ENCODE peak calls at places on chromosomes 4 and X, in seven cellular contexts. R, E, T, Y, J, S and O are unnamed samples.

GRCh38 chr4:163263601-163264000 is 68.8 kb downstream of the NPY1R start:
- DNase-seq in R (no peak), E (no peak), T (no peak), Y (no peak), J (no peak), S (no peak), O (no peak)

GRCh38 chrX:136250191-136251041 is 784 bp downstream of the MAP7D3 start:
- DNase-seq in R (no peak), E (no peak), T (peak; percentile 18), Y (no peak), J (no peak), S (peak; percentile 56), O (peak; percentile 20)

GRCh38 chr4:147863111-147863747 is 131.3 kb downstream of the ARHGAP10 start:
- DNase-seq in R (no peak), E (no peak), T (no peak), Y (no peak), J (no peak), S (no peak), O (no peak)

GRCh38 chr4:101277661-101278060 is 69.7 kb downstream of the PPP3CA start:
- DNase-seq in R (no peak), E (no peak), T (no peak), Y (no peak), J (no peak), S (peak; percentile 57), O (no peak)

GRCh38 chr4:3807861-3808521 is 41.8 kb downstream of the ADRA2C start:
- DNase-seq in R (no peak), E (no peak), T (no peak), Y (peak; percentile 7), J (no peak), S (peak; percentile 6), O (no peak)

GRCh38 chr4:89298788-89299152 is 8.8 kb downstream of the GPRIN3 start:
- DNase-seq in R (no peak), E (no peak), T (peak; percentile 41), Y (no peak), J (no peak), S (peak; percentile 79), O (no peak)

GRCh38 chr4:3218824-3219760 is 29.9 kb upstream of the MSANTD1 start:
- DNase-seq in R (peak; percentile 34), E (no peak), T (no peak), Y (peak; percentile 45), J (no peak), S (no peak), O (no peak)

GRCh38 chrX:68995386-68995779 is 166.6 kb downstream of the EFNB1 start:
- DNase-seq in R (no peak), E (no peak), T (no peak), Y (no peak), J (no peak), S (no peak), O (no peak)

GRCh38 chrX:626745-627509 is 3.7 kb upstream of the SHOX start:
- DNase-seq in R (no peak), E (no peak), T (no peak), Y (no peak), J (no peak), S (no peak), O (no peak)

DNA sequence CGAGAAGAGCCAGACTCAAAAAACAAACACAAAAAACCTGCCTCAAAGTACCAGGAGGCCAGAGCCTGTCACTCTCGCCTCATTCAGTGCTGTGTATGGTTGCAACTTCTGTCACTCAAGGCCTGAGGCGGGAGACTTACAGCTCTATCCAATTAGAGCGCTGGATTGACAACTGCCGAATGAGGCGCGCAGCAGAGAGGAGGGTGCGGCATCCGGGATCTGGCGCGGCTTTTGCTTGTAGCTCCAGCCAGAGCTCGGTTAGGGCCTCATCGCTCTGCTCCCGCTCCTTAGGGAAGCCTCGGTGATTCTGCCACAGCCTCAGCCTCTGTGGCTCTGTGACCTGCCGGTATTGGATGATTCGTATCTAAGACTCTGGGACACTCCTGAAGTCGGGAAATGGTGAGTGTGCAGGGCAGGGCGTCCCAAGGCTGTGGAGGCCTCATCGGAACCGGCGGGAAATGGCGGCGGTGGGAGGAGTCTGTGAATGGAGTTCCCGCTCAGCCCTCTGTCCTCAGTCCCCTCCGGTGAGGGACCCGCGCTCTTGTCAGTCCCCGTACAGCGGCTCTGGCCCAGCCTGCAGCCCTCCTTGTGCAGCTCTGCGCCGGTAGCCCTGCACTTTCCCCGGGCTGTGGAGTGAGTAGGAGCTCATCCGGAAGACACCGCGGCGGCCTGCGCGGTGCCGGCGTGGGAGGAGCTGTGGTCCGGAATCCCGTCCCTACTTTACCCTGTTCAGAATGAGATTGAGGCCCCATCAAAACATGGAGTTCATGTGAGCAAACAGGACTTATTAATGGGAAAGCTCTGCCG is at the start of gene ZNF718:
- DNase-seq in R (peak; percentile 90), E (peak; percentile 96), T (peak; percentile 98), Y (peak; percentile 96), J (peak; percentile 98), S (peak; percentile 98), O (peak; percentile 90)
- H3K9me3 ChIP-seq in R (peaks cover 20% of the 10 kb centered on the region), E (no peaks in the 10 kb centered on the region), T (no peaks in the 10 kb centered on the region), Y (no peaks in the 10 kb centered on the region), J (no peaks in the 10 kb centered on the region), S (peaks cover 26% of the 10 kb centered on the region), O (peaks cover 4% of the 10 kb centered on the region)

GRCh38 chr4:112277705-112278448 is 7.8 kb downstream of the TIFA start:
- DNase-seq in R (no peak), E (no peak), T (no peak), Y (no peak), J (no peak), S (no peak), O (no peak)

GRCh38 chr4:112277220-112277619 is 8.5 kb downstream of the TIFA start:
- DNase-seq in R (no peak), E (no peak), T (no peak), Y (no peak), J (no peak), S (no peak), O (no peak)

GRCh38 chr4:112280657-112281056 is 5.0 kb downstream of the TIFA start:
- DNase-seq in R (no peak), E (no peak), T (no peak), Y (no peak), J (no peak), S (peak; percentile 10), O (no peak)

GRCh38 chr4:112279882-112280315 is 5.8 kb downstream of the TIFA start:
- DNase-seq in R (no peak), E (no peak), T (peak; percentile 23), Y (no peak), J (no peak), S (no peak), O (no peak)

DNA sequence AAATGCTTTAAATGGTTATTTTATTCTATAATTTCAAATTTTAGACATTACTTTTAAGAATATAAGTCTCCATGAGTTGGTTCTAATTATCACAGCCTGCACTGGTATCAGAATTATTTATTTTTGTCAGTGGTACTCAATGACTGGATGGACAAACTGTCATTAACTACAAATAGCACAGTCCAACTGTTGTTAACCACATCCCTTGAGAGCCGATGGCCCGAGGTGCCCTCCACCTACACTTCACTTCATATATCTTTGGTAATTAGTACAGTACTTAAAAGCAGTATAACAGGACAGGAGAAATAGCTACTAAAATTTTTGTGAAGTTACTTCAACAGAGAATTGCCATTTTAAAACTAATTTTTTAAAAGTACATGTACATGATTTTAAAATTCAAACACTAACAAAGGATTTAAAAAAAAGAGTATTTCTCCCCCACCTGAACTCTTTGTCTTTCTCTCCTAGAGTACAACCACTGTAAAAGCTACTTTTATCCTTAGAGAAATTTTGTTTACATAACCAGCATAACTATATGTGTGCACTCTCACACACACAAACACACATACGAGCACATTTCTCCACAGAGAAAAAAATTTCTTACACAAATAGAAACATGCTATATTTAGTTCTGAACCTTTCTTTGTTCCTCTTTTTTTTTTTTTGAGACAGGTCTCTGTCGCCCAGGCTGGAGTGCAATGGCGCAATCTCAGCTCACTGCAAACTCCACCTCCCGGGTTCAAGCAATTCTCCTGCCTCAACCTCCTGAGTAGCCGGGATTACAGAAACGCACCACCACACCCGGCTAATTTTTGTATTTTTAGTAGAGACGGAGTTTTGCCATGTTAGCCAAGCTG is 6.5 kb downstream of the TIFA start:
- DNase-seq in R (no peak), E (no peak), T (no peak), Y (no peak), J (no peak), S (no peak), O (no peak)
- H3K4me3 ChIP-seq in R (peak overlapping the region; percentile 10), E (no peak overlapping the region), T (no peak overlapping the region), Y (no peak overlapping the region), J (no peak overlapping the region), S (no peak overlapping the region), O (no peak overlapping the region)

DNA sequence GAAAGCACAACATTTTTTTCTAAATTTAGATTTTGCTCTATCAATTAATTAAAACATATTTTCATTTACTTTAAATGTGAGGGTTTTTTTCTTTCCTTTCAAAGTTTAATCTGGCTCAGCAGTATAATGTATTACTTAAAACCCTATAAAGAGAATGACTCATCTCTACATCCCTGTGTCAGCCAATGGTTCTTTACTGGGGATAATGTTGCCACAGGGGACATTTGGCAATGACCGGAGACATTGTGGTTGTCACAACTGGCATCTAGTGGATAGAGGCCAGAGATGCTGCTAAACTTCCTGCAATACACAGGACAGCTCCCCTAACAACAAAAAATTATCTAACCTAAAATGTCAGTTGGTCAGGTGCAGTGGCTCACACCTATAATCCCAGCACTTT is 53.8 kb downstream of the SYNPO2 start:
- DNase-seq in R (no peak), E (no peak), T (no peak), Y (no peak), J (no peak), S (no peak), O (peak; percentile 6)
- H3K9me3 ChIP-seq in R (no peaks in the 10 kb centered on the region), E (no peaks in the 10 kb centered on the region), T (no peaks in the 10 kb centered on the region), Y (no peaks in the 10 kb centered on the region), J (no peaks in the 10 kb centered on the region), S (no peaks in the 10 kb centered on the region), O (no peaks in the 10 kb centered on the region)

DNA sequence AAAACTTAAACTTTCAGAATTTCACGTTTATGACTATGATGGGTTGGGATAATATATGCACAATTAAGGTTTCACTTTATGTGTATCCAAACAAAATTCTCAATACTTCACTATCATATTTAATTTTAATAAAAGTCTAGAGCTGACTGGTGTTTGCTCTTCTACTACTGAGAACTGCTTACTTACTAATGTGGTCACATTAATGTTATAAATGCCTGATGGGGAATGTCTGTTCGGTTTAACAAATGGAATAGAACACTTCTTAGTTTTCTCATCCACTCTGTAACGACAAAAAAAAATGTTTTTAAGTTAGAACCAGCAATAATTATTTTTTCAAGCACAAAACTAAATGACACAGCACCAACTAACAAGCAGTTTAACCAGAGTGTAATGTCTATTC is 34.3 kb downstream of the CDKL2 start:
- DNase-seq in R (no peak), E (no peak), T (no peak), Y (no peak), J (no peak), S (no peak), O (no peak)
- H3K4me3 ChIP-seq in R (no peak overlapping the region), E (no peak overlapping the region), T (no peak overlapping the region), Y (no peak overlapping the region), J (no peak overlapping the region), S (no peak overlapping the region), O (no peak overlapping the region)

GRCh38 chr4:128866691-128867090 is 57.2 kb downstream of the JADE1 start:
- DNase-seq in R (no peak), E (no peak), T (no peak), Y (no peak), J (no peak), S (no peak), O (no peak)

GRCh38 chr4:128866281-128866680 is 56.8 kb downstream of the JADE1 start:
- DNase-seq in R (no peak), E (no peak), T (no peak), Y (no peak), J (no peak), S (no peak), O (no peak)

GRCh38 chr4:128863314-128864075 is 54.0 kb downstream of the JADE1 start:
- DNase-seq in R (peak; percentile 80), E (peak; percentile 85), T (peak; percentile 83), Y (peak; percentile 80), J (peak; percentile 85), S (peak; percentile 88), O (peak; percentile 49)

GRCh38 chr4:128862608-128863313 is 53.3 kb downstream of the JADE1 start:
- DNase-seq in R (no peak), E (no peak), T (no peak), Y (no peak), J (no peak), S (no peak), O (no peak)

GRCh38 chr4:128865132-128865531 is 55.6 kb downstream of the JADE1 start:
- DNase-seq in R (no peak), E (no peak), T (no peak), Y (no peak), J (no peak), S (no peak), O (no peak)
- H3K9me3 ChIP-seq in R (no peaks in the 10 kb centered on the region), E (no peaks in the 10 kb centered on the region), T (no peaks in the 10 kb centered on the region), Y (no peaks in the 10 kb centered on the region), J (no peaks in the 10 kb centered on the region), S (no peaks in the 10 kb centered on the region), O (no peaks in the 10 kb centered on the region)